ENCODE peak calls at places on chromosomes 2 and 18, in four cellular contexts. P is coronary artery; N is central memory CD4-positive, alpha-beta T cell; K is stimulated activated CD4-positive, alpha-beta T cell treated with anti-CD3 and anti-CD28 coated beads, Interleukin-1b, Interleukin-23, amount 100 ng/mL, for 4 hours. U is an unnamed sample.

GRCh38 chr2:36951030-36951518 is 15.3 kb downstream of the STRN start:
- DNase-seq in P (no peak), N (no peak), K (no peak), U (no peak)

GRCh38 chr18:8462651-8463185 is 146.5 kb upstream of the RAB12 start:
- DNase-seq in P (no peak), N (no peak), K (no peak), U (no peak)

GRCh38 chr18:1014496-1014895 is 109.8 kb downstream of the ADCYAP1 start:
- DNase-seq in P (no peak), N (no peak), K (no peak), U (no peak)

GRCh38 chr18:75036941-75037516 is 171.9 kb downstream of the PTGR3 start:
- DNase-seq in P (no peak), N (no peak), K (no peak), U (no peak)

GRCh38 chr2:46040563-46041155 is 256.5 kb upstream of the EPAS1 start:
- DNase-seq in P (no peak), N (no peak), K (no peak), U (no peak)

GRCh38 chr18:5073026-5073944 is 123.8 kb downstream of the AKAIN1 start:
- DNase-seq in P (no peak), N (no peak), K (no peak), U (no peak)

GRCh38 chr2:151032741-151033152 is 228.9 kb downstream of the RBM43 start:
- DNase-seq in P (no peak), N (no peak), K (no peak), U (no peak)

GRCh38 chr18:52465391-52465790 is 125.4 kb downstream of the DCC start:
- DNase-seq in P (no peak), N (no peak), K (no peak), U (no peak)

GRCh38 chr2:76296400-76296799 is 585.7 kb upstream of the GCFC2 start:
- DNase-seq in P (no peak), N (no peak), K (no peak), U (no peak)

GRCh38 chr18:10514082-10514481 is 11.7 kb upstream of the NAPG start:
- DNase-seq in P (no peak), N (no peak), K (no peak), U (peak)

GRCh38 chr18:5510109-5510846 is 33.5 kb downstream of the EPB41L3 start:
- DNase-seq in P (no peak), N (no peak), K (no peak), U (no peak)

GRCh38 chr2:183812091-183812490 is 687.8 kb downstream of the NUP35 start:
- DNase-seq in P (no peak), N (no peak), K (no peak), U (no peak)

GRCh38 chr2:109423556-109424359 is 190.0 kb downstream of the SEPTIN10 start:
- DNase-seq in P (no peak), N (no peak), K (no peak), U (peak)

GRCh38 chr2:71939588-71940535 is 207.8 kb downstream of the CYP26B1 start:
- DNase-seq in P (peak), N (no peak), K (no peak), U (peak)

GRCh38 chr2:46252891-46253659 is 44.1 kb upstream of the EPAS1 start:
- DNase-seq in P (no peak), N (no peak), K (no peak), U (no peak)

GRCh38 chr2:143458258-143458954 is 329.2 kb downstream of the ARHGAP15 start:
- DNase-seq in P (no peak), N (no peak), K (no peak), U (no peak)

GRCh38 chr2:68980956-68981355 is 6.5 kb downstream of the GKN1 start:
- DNase-seq in P (no peak), N (no peak), K (no peak), U (no peak)

GRCh38 chr2:23720705-23721453 is 206.0 kb downstream of the ATAD2B start:
- DNase-seq in P (no peak), N (no peak), K (no peak), U (no peak)

GRCh38 chr2:105935048-105935447 is 190.3 kb downstream of the NCK2 start:
- DNase-seq in P (no peak), N (peak), K (no peak), U (no peak)

GRCh38 chr2:178109813-178110212 is 2.4 kb upstream of the RBM45 start:
- DNase-seq in P (no peak), N (peak), K (no peak), U (no peak)

GRCh38 chr2:28343184-28343942 is 49.3 kb upstream of the FOSL2 start:
- DNase-seq in P (no peak), N (no peak), K (no peak), U (no peak)

GRCh38 chr18:46431522-46432171 is 225.4 kb downstream of the LOXHD1 start:
- DNase-seq in P (no peak), N (no peak), K (no peak), U (peak)

GRCh38 chr2:66561645-66562336 is 126.9 kb downstream of the MEIS1 start:
- DNase-seq in P (no peak), N (no peak), K (no peak), U (no peak)

GRCh38 chr2:230335461-230335863 is 8.5 kb downstream of the SP140L start:
- DNase-seq in P (no peak), N (no peak), K (no peak), U (no peak)

GRCh38 chr2:95260028-95261023 is 13.9 kb upstream of the PROM2 start:
- DNase-seq in P (peak), N (no peak), K (no peak), U (peak)

GRCh38 chr2:9071584-9072124 is 68.2 kb upstream of the MBOAT2 start:
- DNase-seq in P (no peak), N (no peak), K (no peak), U (no peak)

GRCh38 chr2:164840930-164841718 is 499 bp downstream of the COBLL1 start:
- DNase-seq in P (peak), N (no peak), K (no peak), U (peak)

GRCh38 chr2:182280128-182280527 is 146.7 kb downstream of the PDE1A start:
- DNase-seq in P (no peak), N (no peak), K (no peak), U (no peak)

GRCh38 chr2:44169155-44169898 is 652 bp downstream of the PPM1B start:
- DNase-seq in P (peak), N (peak), K (peak), U (no peak)